ENCODE peak calls at places on chromosome 1, in six cellular contexts. One of them, this sample, is unnamed.

GRCh38 chr1:168739908-168740307 is 10.9 kb upstream of the DPT start:
- DNase-seq in AG09309: no peak
- DNase-seq in mucosa of descending colon: no peak
- DNase-seq in left ventricle myocardium inferior: no peak
- DNase-seq in omental fat pad: no peak
- DNase-seq in lower leg skin: no peak
- DNase-seq in this sample: no peak

GRCh38 chr1:156970017-156970416 is 49.6 kb downstream of the LRRC71 start:
- DNase-seq in AG09309: no peak
- DNase-seq in omental fat pad: no peak
- DNase-seq in left ventricle myocardium inferior: no peak
- DNase-seq in lower leg skin: no peak
- DNase-seq in mucosa of descending colon: no peak
- DNase-seq in this sample: no peak

GRCh38 chr1:33327587-33328325 is 6.9 kb upstream of the A3GALT2 start:
- DNase-seq in left ventricle myocardium inferior: peak
- DNase-seq in omental fat pad: no peak
- DNase-seq in mucosa of descending colon: no peak
- DNase-seq in AG09309: peak
- DNase-seq in lower leg skin: no peak
- DNase-seq in this sample: no peak

GRCh38 chr1:198681831-198682756 is 43.3 kb downstream of the PTPRC start:
- DNase-seq in lower leg skin: no peak
- DNase-seq in AG09309: peak
- DNase-seq in left ventricle myocardium inferior: no peak
- DNase-seq in mucosa of descending colon: peak
- DNase-seq in omental fat pad: no peak
- DNase-seq in this sample: no peak

GRCh38 chr1:3539707-3540425 is 71.4 kb downstream of the MEGF6 start:
- DNase-seq in omental fat pad: no peak
- DNase-seq in lower leg skin: no peak
- DNase-seq in mucosa of descending colon: no peak
- DNase-seq in left ventricle myocardium inferior: no peak
- DNase-seq in AG09309: no peak
- DNase-seq in this sample: no peak

GRCh38 chr1:87826639-87827345 is 498.1 kb downstream of the LMO4 start:
- DNase-seq in left ventricle myocardium inferior: peak
- DNase-seq in omental fat pad: no peak
- DNase-seq in lower leg skin: peak
- DNase-seq in mucosa of descending colon: peak
- DNase-seq in AG09309: peak
- DNase-seq in this sample: no peak

GRCh38 chr1:178768423-178768822 is 43.4 kb downstream of the RALGPS2 start:
- DNase-seq in left ventricle myocardium inferior: no peak
- DNase-seq in lower leg skin: no peak
- DNase-seq in mucosa of descending colon: no peak
- DNase-seq in omental fat pad: no peak
- DNase-seq in AG09309: no peak
- DNase-seq in this sample: no peak

GRCh38 chr1:3691421-3692204 is 39.3 kb downstream of the TP73 start:
- DNase-seq in left ventricle myocardium inferior: no peak
- DNase-seq in lower leg skin: no peak
- DNase-seq in mucosa of descending colon: no peak
- DNase-seq in AG09309: no peak
- DNase-seq in omental fat pad: no peak
- DNase-seq in this sample: no peak

GRCh38 chr1:204448321-204448964 is 36.8 kb upstream of the PPP1R15B start:
- DNase-seq in omental fat pad: no peak
- DNase-seq in AG09309: no peak
- DNase-seq in lower leg skin: no peak
- DNase-seq in left ventricle myocardium inferior: no peak
- DNase-seq in mucosa of descending colon: peak
- DNase-seq in this sample: no peak

GRCh38 chr1:21834094-21834493 is 22.0 kb downstream of the LDLRAD2 start:
- DNase-seq in left ventricle myocardium inferior: no peak
- DNase-seq in omental fat pad: no peak
- DNase-seq in AG09309: no peak
- DNase-seq in mucosa of descending colon: no peak
- DNase-seq in lower leg skin: no peak
- DNase-seq in this sample: no peak
- TF ChIP-seq CTCF in left ventricle myocardium inferior: no peak
- TF ChIP-seq CTCF in omental fat pad: no peak
- TF ChIP-seq CTCF in AG09309: no peak
- TF ChIP-seq CTCF in mucosa of descending colon: no peak
- TF ChIP-seq CTCF in lower leg skin: no peak
- TF ChIP-seq CTCF in this sample: no peak

GRCh38 chr1:81559662-81560350 is 240.9 kb upstream of the ADGRL2 start:
- DNase-seq in lower leg skin: no peak
- DNase-seq in mucosa of descending colon: no peak
- DNase-seq in omental fat pad: no peak
- DNase-seq in AG09309: no peak
- DNase-seq in left ventricle myocardium inferior: no peak
- DNase-seq in this sample: no peak
- TF ChIP-seq CTCF in lower leg skin: no peak
- TF ChIP-seq CTCF in mucosa of descending colon: no peak
- TF ChIP-seq CTCF in omental fat pad: no peak
- TF ChIP-seq CTCF in AG09309: peak
- TF ChIP-seq CTCF in left ventricle myocardium inferior: peak
- TF ChIP-seq CTCF in this sample: peak

GRCh38 chr1:23854568-23854967 is 13.5 kb downstream of the FUCA1 start:
- DNase-seq in mucosa of descending colon: no peak
- DNase-seq in lower leg skin: no peak
- DNase-seq in AG09309: no peak
- DNase-seq in left ventricle myocardium inferior: no peak
- DNase-seq in omental fat pad: no peak
- DNase-seq in this sample: no peak
- TF ChIP-seq CTCF in mucosa of descending colon: no peak
- TF ChIP-seq CTCF in lower leg skin: no peak
- TF ChIP-seq CTCF in AG09309: peak
- TF ChIP-seq CTCF in left ventricle myocardium inferior: peak
- TF ChIP-seq CTCF in omental fat pad: no peak
- TF ChIP-seq CTCF in this sample: peak

GRCh38 chr1:235513495-235514366 is 9.5 kb upstream of the B3GALNT2 start:
- DNase-seq in omental fat pad: no peak
- DNase-seq in mucosa of descending colon: no peak
- DNase-seq in AG09309: peak
- DNase-seq in lower leg skin: no peak
- DNase-seq in left ventricle myocardium inferior: no peak
- DNase-seq in this sample: no peak

GRCh38 chr1:235516862-235517446 is 12.7 kb upstream of the B3GALNT2 start:
- DNase-seq in AG09309: no peak
- DNase-seq in left ventricle myocardium inferior: no peak
- DNase-seq in lower leg skin: no peak
- DNase-seq in omental fat pad: no peak
- DNase-seq in mucosa of descending colon: no peak
- DNase-seq in this sample: no peak

GRCh38 chr1:235507623-235508022 is 3.4 kb upstream of the B3GALNT2 start:
- DNase-seq in mucosa of descending colon: no peak
- DNase-seq in AG09309: no peak
- DNase-seq in lower leg skin: no peak
- DNase-seq in left ventricle myocardium inferior: no peak
- DNase-seq in omental fat pad: no peak
- DNase-seq in this sample: no peak

GRCh38 chr1:235515844-235516512 is 11.7 kb upstream of the B3GALNT2 start:
- DNase-seq in left ventricle myocardium inferior: no peak
- DNase-seq in mucosa of descending colon: no peak
- DNase-seq in lower leg skin: no peak
- DNase-seq in AG09309: no peak
- DNase-seq in omental fat pad: no peak
- DNase-seq in this sample: no peak

GRCh38 chr1:235511470-235512240 is 7.4 kb upstream of the B3GALNT2 start:
- DNase-seq in omental fat pad: no peak
- DNase-seq in left ventricle myocardium inferior: no peak
- DNase-seq in mucosa of descending colon: no peak
- DNase-seq in AG09309: no peak
- DNase-seq in lower leg skin: no peak
- DNase-seq in this sample: no peak
- TF ChIP-seq CTCF in omental fat pad: no peak
- TF ChIP-seq CTCF in left ventricle myocardium inferior: no peak
- TF ChIP-seq CTCF in mucosa of descending colon: no peak
- TF ChIP-seq CTCF in AG09309: peak
- TF ChIP-seq CTCF in lower leg skin: no peak
- TF ChIP-seq CTCF in this sample: peak

This sample was measured in osteocyte.